ENCODE peak calls at places on chromosomes 4 and X, in nine cellular contexts. R, Y, S, M, U, A, Q, W and Z are unnamed samples.
A peak's percentile ranks its signal among the peaks of the same experiment; 100 is the strongest.

GRCh38 chr4:7588002-7588401 is 153.3 kb upstream of the PSAPL1 start:
- DNase-seq in W (no peak), Y (no peak), Q (no peak), A (no peak), U (no peak), S (no peak), M (no peak), R (no peak), Z (no peak)

GRCh38 chr4:2535386-2536192 is 858 bp upstream of the FAM193A start:
- DNase-seq in U (no peak), M (peak; percentile 92), S (peak; percentile 63), R (peak; percentile 29), A (peak; percentile 33), W (peak; percentile 23), Q (peak; percentile 54), Y (peak; percentile 41), Z (peak; percentile 10)

GRCh38 chr4:138412847-138413246 is 170.7 kb upstream of the SLC7A11 start:
- DNase-seq in Y (no peak), R (no peak), U (no peak), M (no peak), S (no peak), W (no peak), A (no peak), Q (no peak), Z (no peak)

GRCh38 chr4:138972956-138973819 is 42.4 kb upstream of the NOCT start:
- DNase-seq in S (no peak), W (no peak), Y (no peak), A (no peak), Q (no peak), R (no peak), U (no peak), M (no peak), Z (no peak)

GRCh38 chr4:1208970-1209704 is 36.8 kb upstream of the SPON2 start:
- DNase-seq in R (no peak), U (no peak), Y (no peak), W (no peak), Q (no peak), M (no peak), A (no peak), S (no peak), Z (no peak)

GRCh38 chr4:62455871-62456270 is 1255.7 kb downstream of the ADGRL3 start:
- DNase-seq in U (no peak), Q (no peak), W (no peak), R (no peak), S (no peak), Y (no peak), A (no peak), M (no peak), Z (no peak)

GRCh38 chrX:84737471-84737871 is 235.2 kb upstream of the HDX start:
- DNase-seq in Q (no peak), S (no peak), A (no peak), W (no peak), Y (no peak), M (no peak), U (no peak), R (no peak), Z (no peak)

GRCh38 chr4:155759372-155760252 is 791 bp downstream of the GUCY1B1 start:
- DNase-seq in W (no peak), A (no peak), Y (no peak), R (no peak), Q (no peak), U (no peak), S (peak; percentile 50), M (no peak), Z (no peak)

GRCh38 chr4:41480985-41481384 is 57.0 kb upstream of the LIMCH1 start:
- DNase-seq in Q (no peak), W (no peak), M (no peak), A (no peak), U (no peak), Y (no peak), R (no peak), S (no peak), Z (no peak)

GRCh38 chrX:9730752-9731151 is 34.9 kb downstream of the GPR143 start:
- DNase-seq in R (no peak), S (no peak), A (no peak), W (no peak), U (no peak), Y (no peak), M (no peak), Q (no peak), Z (no peak)

GRCh38 chr4:14338206-14338605 is 664.1 kb upstream of the CPEB2 start:
- DNase-seq in U (no peak), Y (peak; percentile 9), A (no peak), M (no peak), W (no peak), R (no peak), Q (no peak), S (no peak), Z (no peak)

GRCh38 chrX:133698298-133698697 is 283.0 kb upstream of the GPC4 start:
- DNase-seq in R (no peak), M (peak; percentile 0), U (no peak), W (no peak), Y (peak; percentile 24), A (peak; percentile 16), Q (no peak), S (no peak), Z (no peak)

GRCh38 chrX:44954562-44954961 is 81.6 kb downstream of the KDM6A start:
- DNase-seq in M (no peak), R (no peak), U (no peak), W (no peak), A (no peak), S (no peak), Y (no peak), Q (no peak), Z (no peak)

GRCh38 chr4:56907489-56908205 is at the start of gene REST:
- DNase-seq in S (peak; percentile 93), Q (peak; percentile 90), U (peak; percentile 60), A (peak; percentile 23), M (peak; percentile 82), W (peak; percentile 70), Y (peak; percentile 59), R (peak; percentile 80), Z (peak; percentile 1)

GRCh38 chrX:134294548-134294947 is 57.6 kb downstream of the CCDC160 start:
- DNase-seq in Y (peak; percentile 0), A (no peak), R (no peak), S (no peak), Q (no peak), U (no peak), W (no peak), M (peak; percentile 9), Z (no peak)

GRCh38 chrX:83535417-83536244 is 27.5 kb downstream of the POU3F4 start:
- DNase-seq in W (no peak), A (no peak), Y (no peak), U (no peak), M (peak; percentile 14), S (no peak), Q (no peak), R (no peak), Z (no peak)